ENCODE peak calls at places on chromosomes 13 and 19, in seven cellular contexts. W is stomach, I is prostate gland, Q is GM12891, B is K562, U is spleen, P is breast epithelium. C is an unnamed sample.

GRCh38 chr13:29397265-29397664 is 198.2 kb downstream of the SLC7A1 start:
- DNase-seq in W (no peak), B (no peak), Q (no peak), U (no peak), P (no peak), I (no peak), C (no peak)

GRCh38 chr19:36149673-36150406 is 2.4 kb downstream of the COX7A1 start:
- DNase-seq in W (no peak), U (no peak), P (peak; percentile 69), Q (no peak), I (no peak), B (no peak), C (no peak)

GRCh38 chr13:35988648-35989081 is 142.5 kb downstream of the DCLK1 start:
- DNase-seq in I (no peak), U (no peak), P (no peak), B (no peak), W (no peak), Q (no peak), C (no peak)

GRCh38 chr19:33677745-33678426 is 56.1 kb downstream of the CHST8 start:
- DNase-seq in I (no peak), W (peak; percentile 18), P (no peak), U (peak; percentile 27), B (peak; percentile 6), Q (no peak), C (no peak)

GRCh38 chr13:94128430-94128829 is 351.1 kb downstream of the DCT start:
- DNase-seq in P (no peak), Q (no peak), B (no peak), U (no peak), W (no peak), I (peak; percentile 68), C (no peak)

GRCh38 chr19:40671404-40671803 is 19.0 kb downstream of the NUMBL start:
- DNase-seq in U (peak; percentile 22), P (no peak), W (no peak), Q (no peak), B (no peak), I (no peak), C (no peak)

GRCh38 chr13:113936166-113936565 is 37.7 kb downstream of the C13orf46 start:
- DNase-seq in Q (no peak), I (no peak), W (no peak), P (no peak), B (no peak), U (no peak), C (no peak)

GRCh38 chr19:13665125-13665903 is 99.0 kb upstream of the MRI1 start:
- DNase-seq in I (no peak), U (no peak), B (no peak), P (no peak), Q (peak; percentile 43), W (no peak), C (no peak)

GRCh38 chr13:44759222-44759721 is 183.1 kb upstream of the TSC22D1 start:
- DNase-seq in Q (no peak), W (peak; percentile 41), U (no peak), I (peak; percentile 11), B (no peak), P (no peak), C (no peak)

DNA sequence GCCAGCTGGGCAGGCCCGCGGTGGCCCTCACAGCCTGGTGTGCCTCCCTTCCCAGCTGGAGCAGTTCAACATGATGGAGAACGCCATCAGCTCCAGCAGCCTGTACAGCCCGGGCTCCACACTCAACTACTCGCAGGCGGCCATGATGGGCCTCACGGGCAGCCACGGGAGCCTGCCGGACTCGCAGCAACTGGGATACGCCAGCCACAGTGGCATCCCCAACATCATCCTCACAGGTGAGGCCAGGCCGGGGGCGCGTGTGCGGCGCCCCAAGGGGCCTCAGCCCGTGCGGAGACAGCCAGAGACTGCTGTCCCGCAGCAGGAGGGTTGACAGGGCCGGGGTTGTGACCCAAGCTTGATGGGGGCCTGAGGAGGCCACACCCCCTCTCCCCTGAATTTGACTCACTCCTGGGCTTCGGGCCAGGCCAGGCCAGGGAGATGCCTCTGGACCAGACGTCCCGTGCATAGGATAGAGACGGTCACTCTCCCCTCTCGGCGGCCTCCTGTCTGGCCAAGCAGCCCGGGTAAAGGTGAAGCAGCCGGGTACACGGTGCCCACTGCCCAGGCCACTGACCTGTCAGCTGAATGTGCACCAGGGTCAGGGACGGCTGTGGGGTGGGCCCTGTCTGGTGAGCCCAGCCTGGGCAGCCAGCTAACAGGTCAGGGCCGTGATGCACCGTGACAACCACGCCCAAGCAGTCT is 15.4 kb downstream of the COMP start:
- DNase-seq in I (no peak), W (no peak), P (no peak), B (no peak), U (no peak), Q (no peak), C (no peak)
- TF ChIP-seq POLR2AphosphoS5 in I (no peak), W (no peak), P (no peak), B (no peak), U (peak; percentile 42), Q (no peak), C (no peak)

DNA sequence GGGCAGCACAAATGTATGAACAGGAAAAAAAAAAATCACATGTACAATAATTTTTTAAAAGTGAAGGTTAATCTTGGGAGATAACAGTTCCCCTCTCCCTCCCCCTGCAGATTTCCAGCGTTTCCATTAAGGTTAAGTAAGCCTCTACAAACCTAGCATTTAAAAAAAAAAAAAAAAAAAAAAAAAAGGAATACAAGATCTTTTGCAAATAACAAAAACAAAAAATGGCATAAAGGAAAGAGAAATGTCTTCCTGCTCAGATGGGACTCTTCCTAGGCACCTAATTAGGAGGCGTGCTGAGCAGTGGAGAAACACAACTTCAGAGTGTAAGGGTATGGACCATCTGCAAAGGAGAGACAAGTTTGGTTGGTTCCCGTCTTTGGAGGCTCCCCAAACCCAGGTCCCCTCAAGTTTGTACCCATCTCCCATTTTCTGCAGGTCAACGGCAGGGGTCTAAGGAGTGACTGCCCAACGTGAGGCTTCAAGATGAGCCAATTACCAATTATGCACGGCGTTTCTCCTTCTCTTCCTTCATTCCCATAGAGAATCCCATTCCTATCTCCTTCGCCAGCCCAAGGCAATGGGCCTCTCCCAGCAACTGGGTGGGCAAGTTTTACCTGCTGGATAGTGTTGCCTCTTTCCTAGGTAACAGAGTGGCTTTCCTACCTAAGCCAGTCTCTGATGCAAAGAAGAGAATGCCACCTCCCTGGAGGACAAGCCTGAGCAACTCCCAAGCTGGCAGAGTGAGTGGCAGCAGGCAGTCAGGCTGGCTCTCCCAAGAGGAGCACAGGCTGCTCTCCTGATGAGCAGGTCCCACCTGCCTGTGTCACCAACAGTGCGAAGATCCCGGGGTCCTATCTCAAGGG is 5.1 kb upstream of the ECH1 start:
- DNase-seq in Q (no peak), I (peak; percentile 53), B (no peak), W (no peak), U (peak; percentile 71), P (no peak), C (no peak)
- TF ChIP-seq POLR2A in Q (peak; percentile 79), I (no peak), B (peak; percentile 13), W (no peak), U (no peak), P (no peak), C (peak; percentile 48)

GRCh38 chr13:73997964-73998363 is 136.2 kb downstream of the KLF12 start:
- DNase-seq in U (no peak), I (no peak), Q (no peak), B (no peak), W (no peak), P (no peak), C (no peak)
- TF ChIP-seq POLR2AphosphoS5 in U (no peak), I (no peak), Q (no peak), B (no peak), W (no peak), P (no peak), C (no peak)

GRCh38 chr19:30694156-30694555 is 322.0 kb downstream of the ZNF536 start:
- DNase-seq in Q (no peak), U (no peak), B (no peak), W (no peak), I (no peak), P (no peak), C (no peak)
- TF ChIP-seq POLR2A in Q (no peak), U (no peak), B (no peak), W (no peak), I (no peak), P (no peak), C (no peak)

GRCh38 chr19:17243854-17244617 is 1.7 kb downstream of the NR2F6 start:
- DNase-seq in P (no peak), U (no peak), I (no peak), W (peak; percentile 60), B (peak; percentile 81), Q (no peak), C (no peak)

GRCh38 chr19:17243340-17243853 is 2.3 kb downstream of the NR2F6 start:
- DNase-seq in U (no peak), P (no peak), W (no peak), Q (no peak), I (no peak), B (no peak), C (no peak)

GRCh38 chr19:17246681-17247425 is 1.1 kb upstream of the NR2F6 start:
- DNase-seq in W (peak; percentile 61), U (peak; percentile 83), P (no peak), B (peak; percentile 47), Q (no peak), I (no peak), C (no peak)

GRCh38 chr19:17244618-17245534 is 843 bp downstream of the NR2F6 start:
- DNase-seq in U (peak; percentile 88), B (no peak), I (peak; percentile 54), W (peak; percentile 64), P (peak; percentile 69), Q (no peak), C (no peak)

DNA sequence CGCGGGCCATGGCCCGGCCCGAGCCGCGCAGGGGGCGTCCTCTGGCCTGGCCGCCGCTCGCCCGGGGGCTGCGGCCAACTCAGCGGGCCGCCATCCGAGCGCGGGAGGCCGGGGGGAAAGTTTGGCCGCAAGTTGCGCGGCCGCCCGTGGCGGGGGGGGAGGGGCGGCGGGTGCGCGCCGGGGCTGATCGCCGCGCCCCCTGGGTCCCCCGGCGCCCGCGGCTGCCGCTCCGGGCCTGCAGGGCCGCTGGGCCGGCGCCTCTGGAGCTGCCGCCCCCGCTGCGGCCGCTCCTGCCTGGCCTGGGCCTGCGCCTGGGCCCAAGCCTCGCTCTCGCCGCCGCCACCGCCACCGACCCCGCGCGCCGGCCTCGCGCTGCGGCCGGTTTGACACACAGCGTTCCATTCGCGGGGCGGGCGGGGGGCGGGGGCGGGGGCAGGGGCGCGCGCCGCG is at the start of gene NR2F6:
- DNase-seq in Q (no peak), P (no peak), U (no peak), B (no peak), W (no peak), I (no peak), C (no peak)
- TF ChIP-seq POLR2AphosphoS5 in Q (no peak), P (peak; percentile 3), U (peak; percentile 71), B (peak; percentile 55), W (peak; percentile 79), I (no peak), C (no peak)

GRCh38 chr19:29188704-29189375 is 24.1 kb downstream of the UQCRFS1 start:
- DNase-seq in P (no peak), B (no peak), U (no peak), I (no peak), Q (no peak), W (no peak), C (no peak)
- TF ChIP-seq POLR2A in P (no peak), B (no peak), U (no peak), I (no peak), Q (no peak), W (no peak), C (no peak)

GRCh38 chr19:38929929-38930775 is at the start of gene SARS2:
- DNase-seq in U (peak; percentile 98), I (peak; percentile 85), B (peak; percentile 96), Q (peak; percentile 90), W (peak; percentile 91), P (peak; percentile 90), C (peak; percentile 87)
- TF ChIP-seq POLR2AphosphoS5 in U (peak; percentile 90), I (peak; percentile 90), B (peak; percentile 88), Q (peak; percentile 90), W (peak; percentile 78), P (peak; percentile 55), C (no peak)